ENCODE peak calls at places on chromosomes 6 and 20, in four cellular contexts. K is A549, C is GM20000, H is M059J. J is an unnamed sample.

GRCh38 chr6:61886608-61887259 is 399.3 kb downstream of the KHDRBS2 start:
- DNase-seq in K (no peak), C (no peak), H (no peak), J (no peak)

GRCh38 chr6:52512199-52512598 is 64.7 kb downstream of the TRAM2 start:
- DNase-seq in K (peak), C (no peak), H (peak), J (peak)

GRCh38 chr6:13263669-13264068 is 64.7 kb downstream of the TBC1D7 start:
- DNase-seq in K (no peak), C (no peak), H (no peak), J (no peak)

GRCh38 chr6:122730775-122731386 is 48.6 kb upstream of the FABP7 start:
- DNase-seq in K (peak), C (peak), H (peak), J (no peak)

GRCh38 chr20:38317422-38317821 is 13.5 kb downstream of the BPI start:
- DNase-seq in K (no peak), C (no peak), H (no peak), J (no peak)

GRCh38 chr6:138638626-138639025 is 134.9 kb upstream of the CCDC28A start:
- DNase-seq in K (no peak), C (no peak), H (no peak), J (no peak)

GRCh38 chr6:42059743-42060142 is 9.4 kb downstream of the TAF8 start:
- DNase-seq in K (no peak), C (no peak), H (no peak), J (no peak)

GRCh38 chr6:29919506-29919905 is 22.8 kb upstream of the HLA-A start:
- DNase-seq in K (no peak), C (no peak), H (no peak), J (no peak)

GRCh38 chr20:51258582-51259175 is 235.8 kb upstream of the KCNG1 start:
- DNase-seq in K (peak), C (no peak), H (peak), J (no peak)

GRCh38 chr20:43096471-43096870 is 93.2 kb downstream of the PTPRT start:
- DNase-seq in K (no peak), C (no peak), H (no peak), J (no peak)

GRCh38 chr20:63978319-63979220 is 872 bp downstream of the SAMD10 start:
- DNase-seq in K (no peak), C (peak), H (no peak), J (no peak)

GRCh38 chr20:48120120-48120519 is 334.8 kb upstream of the SULF2 start:
- DNase-seq in K (no peak), C (no peak), H (no peak), J (no peak)

GRCh38 chr6:122530440-122531046 is 58.9 kb upstream of the SERINC1 start:
- DNase-seq in K (peak), C (peak), H (peak), J (peak)

GRCh38 chr6:10534418-10534760 is 13.2 kb downstream of the GCNT2 start:
- DNase-seq in K (no peak), C (no peak), H (no peak), J (no peak)

GRCh38 chr6:41966961-41967311 is 25.3 kb upstream of the CCND3 start:
- DNase-seq in K (peak), C (no peak), H (peak), J (peak)

GRCh38 chr6:18792832-18793231 is 405.7 kb downstream of the RNF144B start:
- DNase-seq in K (no peak), C (no peak), H (no peak), J (no peak)

GRCh38 chr6:80454197-80454596 is 347.7 kb downstream of the BCKDHB start:
- DNase-seq in K (no peak), C (peak), H (peak), J (peak)

GRCh38 chr6:147776631-147777030 is 268.1 kb downstream of the SAMD5 start:
- DNase-seq in K (no peak), C (no peak), H (no peak), J (no peak)

GRCh38 chr6:40328376-40328987 is 258.7 kb downstream of the LRFN2 start:
- DNase-seq in K (peak), C (peak), H (peak), J (peak)

GRCh38 chr20:8581451-8582183 is 449.6 kb downstream of the PLCB1 start:
- DNase-seq in K (no peak), C (no peak), H (no peak), J (no peak)